ENCODE peak calls at places on chromosomes 3 and 15, in ten cellular contexts. L is HEK293T; I is Ammon's horn; Q is stimulated activated CD8-positive, alpha-beta memory T cell treated with anti-CD3 and anti-CD28 coated beads, Interleukin-4, amount 100 ng/mL, for 1 hour; V is HTR-8/SVneo; X is GM12878; P is right atrium auricular region; H is lung; Y is AG04450; S is MG63. W is an unnamed sample.

GRCh38 chr3:12919205-12919604 is 77.8 kb upstream of the RPL32 start:
- DNase-seq in X (no peak), Q (no peak), Y (no peak), H (no peak), V (no peak), P (no peak), I (no peak), L (no peak), S (no peak), W (no peak)

GRCh38 chr3:79497447-79498111 is 270.2 kb downstream of the ROBO1 start:
- DNase-seq in Y (no peak), X (no peak), Q (no peak), L (peak; percentile 23), V (no peak), S (no peak), P (no peak), I (peak; percentile 14), H (no peak), W (no peak)

GRCh38 chr15:71261418-71261817 is 146.1 kb downstream of the THSD4 start:
- DNase-seq in I (no peak), L (no peak), X (no peak), H (no peak), P (no peak), Q (no peak), S (no peak), V (no peak), Y (no peak), W (no peak)

GRCh38 chr3:124600765-124601164 is 129.5 kb upstream of the UMPS start:
- DNase-seq in V (no peak), H (no peak), P (no peak), S (peak; percentile 79), Y (no peak), X (no peak), I (no peak), L (no peak), Q (no peak), W (peak; percentile 34)

GRCh38 chr15:60525640-60526039 is 46.7 kb upstream of the ICE2 start:
- DNase-seq in Y (no peak), Q (no peak), S (no peak), I (no peak), H (no peak), L (no peak), X (no peak), V (no peak), P (no peak), W (no peak)

GRCh38 chr3:100605358-100605757 is 4.0 kb upstream of the ADGRG7 start:
- DNase-seq in S (no peak), X (no peak), Y (no peak), Q (no peak), P (no peak), H (no peak), I (no peak), V (no peak), L (no peak), W (no peak)

GRCh38 chr3:71166839-71167238 is 416.7 kb downstream of the FOXP1 start:
- DNase-seq in Q (no peak), S (no peak), X (no peak), L (no peak), V (no peak), I (no peak), Y (no peak), H (no peak), P (no peak), W (no peak)

GRCh38 chr3:135926664-135927063 is 38.9 kb upstream of the PPP2R3A start:
- DNase-seq in I (no peak), X (no peak), Y (no peak), V (no peak), Q (no peak), S (no peak), L (no peak), H (no peak), P (no peak), W (no peak)

GRCh38 chr15:88484781-88485246 is 17.3 kb downstream of the MRPS11 start:
- DNase-seq in Q (no peak), S (no peak), Y (no peak), P (no peak), L (no peak), V (no peak), X (no peak), I (no peak), H (no peak), W (no peak)

GRCh38 chr3:112136959-112137693 is 4.1 kb upstream of the GCSAM start:
- DNase-seq in L (peak; percentile 61), P (no peak), Y (no peak), Q (no peak), V (peak; percentile 17), X (no peak), S (no peak), I (peak; percentile 88), H (no peak), W (no peak)

GRCh38 chr15:70787001-70787400 is 23.6 kb upstream of the UACA start:
- DNase-seq in S (no peak), Q (no peak), H (no peak), V (no peak), Y (no peak), P (no peak), L (no peak), X (no peak), I (peak; percentile 31), W (no peak)

GRCh38 chr3:105610473-105610872 is 243.8 kb downstream of the ALCAM start:
- DNase-seq in L (no peak), S (no peak), Y (no peak), H (no peak), I (no peak), P (no peak), Q (no peak), X (no peak), V (no peak), W (no peak)

GRCh38 chr15:42150246-42150970 is 6.0 kb downstream of the PLA2G4F start:
- DNase-seq in H (no peak), V (no peak), L (no peak), Y (no peak), S (no peak), X (no peak), I (no peak), Q (no peak), P (no peak), W (no peak)

GRCh38 chr3:123332124-123332641 is 116.7 kb downstream of the ADCY5 start:
- DNase-seq in X (no peak), H (no peak), S (no peak), I (no peak), Y (no peak), Q (no peak), P (no peak), V (no peak), L (no peak), W (no peak)

GRCh38 chr3:128482857-128483656 is 9.9 kb downstream of the GATA2 start:
- DNase-seq in S (no peak), V (peak; percentile 88), I (no peak), Q (no peak), P (no peak), Y (peak; percentile 67), L (no peak), X (no peak), H (no peak), W (no peak)

GRCh38 chr3:5205165-5205941 is 17.8 kb downstream of the EDEM1 start:
- DNase-seq in V (no peak), Q (no peak), H (no peak), S (peak; percentile 83), Y (no peak), P (no peak), X (peak; percentile 86), I (no peak), L (no peak), W (no peak)

GRCh38 chr15:83282859-83283812 is 1.3 kb downstream of the BNC1 start:
- DNase-seq in P (no peak), V (peak; percentile 28), I (no peak), Q (no peak), X (no peak), H (no peak), L (peak; percentile 61), S (peak; percentile 55), Y (no peak), W (no peak)

GRCh38 chr3:9955067-9955502 is 2.9 kb upstream of the PRRT3 start:
- DNase-seq in I (no peak), V (no peak), Q (no peak), S (no peak), X (no peak), L (peak; percentile 32), Y (no peak), P (no peak), H (no peak), W (no peak)

GRCh38 chr15:41331833-41332787 is at the start of gene OIP5:
- DNase-seq in Y (peak; percentile 99), V (peak; percentile 99), Q (peak; percentile 96), L (peak; percentile 91), S (peak; percentile 99), P (peak; percentile 98), H (peak; percentile 99), I (peak; percentile 98), X (peak; percentile 98), W (peak; percentile 99)

GRCh38 chr15:34616613-34617012 is 33.2 kb upstream of the GOLGA8B start:
- DNase-seq in Q (no peak), S (peak; percentile 12), P (no peak), L (peak; percentile 15), Y (no peak), X (no peak), H (no peak), I (peak; percentile 59), V (peak; percentile 12), W (peak; percentile 7)

GRCh38 chr3:177905173-177905894 is 630.9 kb upstream of the KCNMB2 start:
- DNase-seq in Q (no peak), L (no peak), Y (peak; percentile 82), I (peak; percentile 35), H (no peak), X (no peak), S (peak; percentile 77), P (no peak), V (no peak), W (peak; percentile 59)

GRCh38 chr15:79978694-79979519 is 7.9 kb upstream of the BCL2A1 start:
- DNase-seq in H (no peak), Y (peak; percentile 53), I (peak; percentile 68), L (no peak), X (peak; percentile 95), V (no peak), Q (no peak), S (peak; percentile 9), P (peak; percentile 57), W (no peak)

GRCh38 chr15:101156509-101157159 is 95.2 kb downstream of the CHSY1 start:
- DNase-seq in X (peak; percentile 84), H (no peak), I (no peak), L (no peak), V (no peak), Y (no peak), Q (no peak), P (no peak), S (no peak), W (no peak)

GRCh38 chr3:184738519-184738890 is 26.6 kb upstream of the MAGEF1 start:
- DNase-seq in L (no peak), V (no peak), I (no peak), Q (no peak), H (no peak), X (no peak), S (no peak), P (no peak), Y (no peak), W (no peak)

GRCh38 chr3:138114988-138115971 is at the start of gene DZIP1L:
- DNase-seq in V (peak; percentile 73), H (peak; percentile 57), Y (peak; percentile 36), L (peak; percentile 72), P (peak; percentile 75), I (peak; percentile 49), S (peak; percentile 86), X (no peak), Q (no peak), W (peak; percentile 68)

GRCh38 chr3:186609247-186609868 is 3.5 kb upstream of the AHSG start:
- DNase-seq in V (no peak), H (no peak), P (no peak), Y (no peak), Q (no peak), S (peak; percentile 30), L (no peak), X (no peak), I (no peak), W (peak; percentile 16)